ENCODE peak calls at places on chromosomes 6 and 20, in six cellular contexts. One of them, this sample, is unnamed.

GRCh38 chr20:57001126-57001767 is 265.2 kb downstream of the BMP7 start:
- DNase-seq in fibroblast of pulmonary artery: no peak
- DNase-seq in neural crest cell: no peak
- DNase-seq in GM06990: no peak
- DNase-seq in lower lobe of right lung: no peak
- DNase-seq in PC-9: no peak
- DNase-seq in this sample: no peak

GRCh38 chr20:48983423-48984400 is 62.2 kb downstream of the ARFGEF2 start:
- DNase-seq in fibroblast of pulmonary artery: peak
- DNase-seq in neural crest cell: no peak
- DNase-seq in GM06990: no peak
- DNase-seq in lower lobe of right lung: no peak
- DNase-seq in PC-9: peak
- DNase-seq in this sample: no peak

GRCh38 chr20:50303573-50304500 is 113.2 kb downstream of the CEBPB start:
- DNase-seq in fibroblast of pulmonary artery: peak
- DNase-seq in neural crest cell: no peak
- DNase-seq in GM06990: no peak
- DNase-seq in lower lobe of right lung: peak
- DNase-seq in PC-9: no peak
- DNase-seq in this sample: no peak

GRCh38 chr6:16089232-16089843 is 39.5 kb upstream of the MYLIP start:
- DNase-seq in fibroblast of pulmonary artery: peak
- DNase-seq in neural crest cell: no peak
- DNase-seq in GM06990: no peak
- DNase-seq in lower lobe of right lung: no peak
- DNase-seq in PC-9: no peak
- DNase-seq in this sample: no peak

GRCh38 chr6:33885121-33886057 is 81.6 kb upstream of the MLN start:
- DNase-seq in fibroblast of pulmonary artery: peak
- DNase-seq in neural crest cell: no peak
- DNase-seq in GM06990: no peak
- DNase-seq in lower lobe of right lung: no peak
- DNase-seq in PC-9: no peak
- DNase-seq in this sample: no peak

GRCh38 chr6:95784869-95785268 is 207.5 kb downstream of the MANEA start:
- DNase-seq in fibroblast of pulmonary artery: no peak
- DNase-seq in neural crest cell: no peak
- DNase-seq in GM06990: no peak
- DNase-seq in lower lobe of right lung: no peak
- DNase-seq in PC-9: no peak
- DNase-seq in this sample: no peak

GRCh38 chr6:11009353-11009752 is 34.8 kb downstream of the ELOVL2 start:
- DNase-seq in fibroblast of pulmonary artery: peak
- DNase-seq in neural crest cell: no peak
- DNase-seq in GM06990: no peak
- DNase-seq in lower lobe of right lung: no peak
- DNase-seq in PC-9: no peak
- DNase-seq in this sample: no peak

GRCh38 chr6:157558049-157558448 is 177.1 kb downstream of the ZDHHC14 start:
- DNase-seq in fibroblast of pulmonary artery: peak
- DNase-seq in neural crest cell: no peak
- DNase-seq in GM06990: no peak
- DNase-seq in lower lobe of right lung: no peak
- DNase-seq in PC-9: no peak
- DNase-seq in this sample: no peak

GRCh38 chr20:62609170-62609786 is 33.0 kb upstream of the SLCO4A1 start:
- DNase-seq in fibroblast of pulmonary artery: no peak
- DNase-seq in neural crest cell: no peak
- DNase-seq in GM06990: no peak
- DNase-seq in lower lobe of right lung: no peak
- DNase-seq in PC-9: no peak
- DNase-seq in this sample: no peak

GRCh38 chr20:62935968-62936585 is 1.9 kb upstream of the GID8 start:
- DNase-seq in fibroblast of pulmonary artery: no peak
- DNase-seq in neural crest cell: no peak
- DNase-seq in GM06990: no peak
- DNase-seq in lower lobe of right lung: no peak
- DNase-seq in PC-9: no peak
- DNase-seq in this sample: no peak

GRCh38 chr6:33683051-33683571 is 28.4 kb downstream of the UQCC2 start:
- DNase-seq in fibroblast of pulmonary artery: no peak
- DNase-seq in neural crest cell: no peak
- DNase-seq in GM06990: no peak
- DNase-seq in lower lobe of right lung: no peak
- DNase-seq in PC-9: no peak
- DNase-seq in this sample: no peak

GRCh38 chr6:149235130-149235561 is 82.4 kb upstream of the TAB2 start:
- DNase-seq in fibroblast of pulmonary artery: peak
- DNase-seq in neural crest cell: no peak
- DNase-seq in GM06990: no peak
- DNase-seq in lower lobe of right lung: no peak
- DNase-seq in PC-9: peak
- DNase-seq in this sample: no peak

GRCh38 chr6:116016846-116017545 is 43.7 kb downstream of the FRK start:
- DNase-seq in fibroblast of pulmonary artery: peak
- DNase-seq in neural crest cell: no peak
- DNase-seq in GM06990: no peak
- DNase-seq in lower lobe of right lung: no peak
- DNase-seq in PC-9: no peak
- DNase-seq in this sample: no peak

GRCh38 chr6:36912583-36912982 is 26.8 kb downstream of the C6orf89 start:
- DNase-seq in fibroblast of pulmonary artery: peak
- DNase-seq in neural crest cell: no peak
- DNase-seq in GM06990: peak
- DNase-seq in lower lobe of right lung: no peak
- DNase-seq in PC-9: peak
- DNase-seq in this sample: no peak

GRCh38 chr6:113969888-113970807 is 800 bp downstream of the HDAC2 start:
- DNase-seq in fibroblast of pulmonary artery: peak
- DNase-seq in neural crest cell: peak
- DNase-seq in GM06990: peak
- DNase-seq in lower lobe of right lung: peak
- DNase-seq in PC-9: peak
- DNase-seq in this sample: peak

GRCh38 chr6:3808189-3808588 is 41.0 kb upstream of the FAM50B start:
- DNase-seq in fibroblast of pulmonary artery: no peak
- DNase-seq in neural crest cell: no peak
- DNase-seq in GM06990: no peak
- DNase-seq in lower lobe of right lung: no peak
- DNase-seq in PC-9: no peak
- DNase-seq in this sample: no peak

GRCh38 chr6:152220785-152221184 is 413.3 kb downstream of the ESR1 start:
- DNase-seq in fibroblast of pulmonary artery: no peak
- DNase-seq in neural crest cell: no peak
- DNase-seq in GM06990: no peak
- DNase-seq in lower lobe of right lung: no peak
- DNase-seq in PC-9: no peak
- DNase-seq in this sample: no peak

GRCh38 chr6:132937466-132937906 is 123.1 kb downstream of the RPS12 start:
- DNase-seq in fibroblast of pulmonary artery: peak
- DNase-seq in neural crest cell: peak
- DNase-seq in GM06990: no peak
- DNase-seq in lower lobe of right lung: no peak
- DNase-seq in PC-9: no peak
- DNase-seq in this sample: no peak

DNA sequence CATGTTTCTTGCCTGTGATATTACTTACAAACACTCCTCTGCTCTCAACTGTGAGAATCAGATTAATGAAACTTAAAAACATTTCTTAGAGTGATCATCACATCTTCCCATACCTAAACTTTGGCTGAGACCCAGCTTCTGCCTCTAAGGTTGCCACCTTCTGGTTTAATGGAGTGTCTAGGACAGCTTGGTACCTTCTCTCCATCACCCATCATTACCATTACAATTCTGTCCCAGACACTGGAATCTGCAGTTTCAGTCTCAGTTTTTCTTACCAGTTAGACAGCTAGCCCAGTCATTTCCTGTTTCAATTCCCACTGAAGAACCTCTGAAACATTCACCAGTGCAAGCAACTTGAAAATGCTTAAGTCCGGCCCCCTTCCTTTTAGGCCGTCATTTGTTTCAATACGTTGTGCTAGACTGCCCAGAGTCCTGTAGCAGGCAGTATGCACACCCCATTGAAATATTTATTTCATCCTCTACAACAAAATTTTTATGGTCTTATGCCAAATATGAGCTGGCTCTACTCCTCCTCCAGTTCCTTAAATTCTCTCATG is 107.0 kb upstream of the FOXO3 start:
- DNase-seq in fibroblast of pulmonary artery: peak
- DNase-seq in neural crest cell: no peak
- DNase-seq in GM06990: no peak
- DNase-seq in lower lobe of right lung: no peak
- DNase-seq in PC-9: no peak
- DNase-seq in this sample: no peak
- TF ChIP-seq CTCF in fibroblast of pulmonary artery: peak
- TF ChIP-seq CTCF in neural crest cell: no peak
- TF ChIP-seq CTCF in GM06990: no peak
- TF ChIP-seq CTCF in lower lobe of right lung: no peak
- TF ChIP-seq CTCF in PC-9: no peak
- TF ChIP-seq CTCF in this sample: no peak

GRCh38 chr6:8110117-8110721 is 7.9 kb upstream of the EEF1E1 start:
- DNase-seq in fibroblast of pulmonary artery: no peak
- DNase-seq in neural crest cell: no peak
- DNase-seq in GM06990: no peak
- DNase-seq in lower lobe of right lung: no peak
- DNase-seq in PC-9: no peak
- DNase-seq in this sample: no peak

GRCh38 chr6:8108031-8108660 is 5.8 kb upstream of the EEF1E1 start:
- DNase-seq in fibroblast of pulmonary artery: peak
- DNase-seq in neural crest cell: no peak
- DNase-seq in GM06990: no peak
- DNase-seq in lower lobe of right lung: no peak
- DNase-seq in PC-9: peak
- DNase-seq in this sample: no peak

GRCh38 chr6:8113260-8113659 is 10.9 kb upstream of the EEF1E1 start:
- DNase-seq in fibroblast of pulmonary artery: peak
- DNase-seq in neural crest cell: no peak
- DNase-seq in GM06990: no peak
- DNase-seq in lower lobe of right lung: no peak
- DNase-seq in PC-9: no peak
- DNase-seq in this sample: no peak

GRCh38 chr6:8108759-8109539 is 6.6 kb upstream of the EEF1E1 start:
- DNase-seq in fibroblast of pulmonary artery: no peak
- DNase-seq in neural crest cell: no peak
- DNase-seq in GM06990: no peak
- DNase-seq in lower lobe of right lung: no peak
- DNase-seq in PC-9: no peak
- DNase-seq in this sample: no peak

DNA sequence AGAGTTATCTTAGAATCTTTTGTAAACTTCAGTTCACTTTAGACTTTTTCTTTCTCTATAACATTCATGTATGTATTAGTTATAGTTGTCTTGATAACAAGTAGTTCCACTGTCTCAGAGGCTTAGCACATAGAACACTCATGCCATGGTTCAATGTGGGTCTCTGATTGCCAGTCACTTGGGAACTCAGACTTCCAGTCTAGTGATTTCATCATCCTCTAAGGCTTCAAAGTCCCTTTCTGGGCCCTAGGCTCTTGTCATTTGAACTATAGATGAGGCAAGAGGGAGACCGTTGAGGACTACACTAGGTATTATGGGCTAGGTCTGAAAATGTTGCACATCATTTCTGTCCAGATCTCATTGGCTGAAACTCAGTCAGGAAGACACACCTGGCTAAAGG is 8.4 kb upstream of the EEF1E1 start:
- DNase-seq in fibroblast of pulmonary artery: no peak
- DNase-seq in neural crest cell: no peak
- DNase-seq in GM06990: no peak
- DNase-seq in lower lobe of right lung: no peak
- DNase-seq in PC-9: no peak
- DNase-seq in this sample: no peak
- TF ChIP-seq CTCF in fibroblast of pulmonary artery: no peak
- TF ChIP-seq CTCF in neural crest cell: no peak
- TF ChIP-seq CTCF in GM06990: no peak
- TF ChIP-seq CTCF in lower lobe of right lung: no peak
- TF ChIP-seq CTCF in PC-9: no peak
- TF ChIP-seq CTCF in this sample: no peak

GRCh38 chr6:142045380-142046270 is 87.1 kb upstream of the GJE1 start:
- DNase-seq in fibroblast of pulmonary artery: peak
- DNase-seq in neural crest cell: no peak
- DNase-seq in GM06990: no peak
- DNase-seq in lower lobe of right lung: no peak
- DNase-seq in PC-9: no peak
- DNase-seq in this sample: no peak
- TF ChIP-seq CTCF in fibroblast of pulmonary artery: peak
- TF ChIP-seq CTCF in neural crest cell: peak
- TF ChIP-seq CTCF in GM06990: no peak
- TF ChIP-seq CTCF in lower lobe of right lung: no peak
- TF ChIP-seq CTCF in PC-9: peak
- TF ChIP-seq CTCF in this sample: no peak

GRCh38 chr6:166437661-166438060 is 54.9 kb upstream of the MPC1 start:
- DNase-seq in fibroblast of pulmonary artery: no peak
- DNase-seq in neural crest cell: no peak
- DNase-seq in GM06990: no peak
- DNase-seq in lower lobe of right lung: no peak
- DNase-seq in PC-9: no peak
- DNase-seq in this sample: no peak

GRCh38 chr6:166434336-166434735 is 51.6 kb upstream of the MPC1 start:
- DNase-seq in fibroblast of pulmonary artery: no peak
- DNase-seq in neural crest cell: no peak
- DNase-seq in GM06990: no peak
- DNase-seq in lower lobe of right lung: no peak
- DNase-seq in PC-9: no peak
- DNase-seq in this sample: no peak

GRCh38 chr6:166436195-166437139 is 53.7 kb upstream of the MPC1 start:
- DNase-seq in fibroblast of pulmonary artery: no peak
- DNase-seq in neural crest cell: no peak
- DNase-seq in GM06990: no peak
- DNase-seq in lower lobe of right lung: no peak
- DNase-seq in PC-9: no peak
- DNase-seq in this sample: no peak

GRCh38 chr6:166433096-166433495 is 50.4 kb upstream of the MPC1 start:
- DNase-seq in fibroblast of pulmonary artery: no peak
- DNase-seq in neural crest cell: no peak
- DNase-seq in GM06990: no peak
- DNase-seq in lower lobe of right lung: no peak
- DNase-seq in PC-9: no peak
- DNase-seq in this sample: no peak

DNA sequence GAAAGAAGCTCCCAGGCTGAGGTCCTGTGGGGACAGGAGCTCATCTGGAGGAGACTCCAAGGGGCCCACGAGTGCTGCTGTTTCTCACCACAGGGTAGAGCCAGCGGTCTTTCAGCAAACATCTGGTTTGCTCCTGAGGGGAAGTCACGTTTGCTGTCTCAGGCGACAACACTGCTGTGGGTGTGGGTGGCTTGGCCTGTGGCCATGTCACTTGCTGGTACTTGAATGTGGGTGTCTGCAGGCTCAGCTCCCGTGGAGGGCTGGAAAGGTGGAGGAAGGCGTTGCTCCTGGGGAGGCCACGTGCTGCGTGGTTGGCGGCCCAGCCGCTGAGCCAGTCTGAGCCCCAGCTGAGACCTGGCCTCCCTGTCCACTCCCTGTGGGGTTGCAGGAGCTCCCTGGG is 52.8 kb upstream of the MPC1 start:
- DNase-seq in fibroblast of pulmonary artery: no peak
- DNase-seq in neural crest cell: no peak
- DNase-seq in GM06990: no peak
- DNase-seq in lower lobe of right lung: no peak
- DNase-seq in PC-9: no peak
- DNase-seq in this sample: peak
- TF ChIP-seq CTCF in fibroblast of pulmonary artery: no peak
- TF ChIP-seq CTCF in neural crest cell: no peak
- TF ChIP-seq CTCF in GM06990: peak
- TF ChIP-seq CTCF in lower lobe of right lung: no peak
- TF ChIP-seq CTCF in PC-9: no peak
- TF ChIP-seq CTCF in this sample: peak